ENCODE peak calls at places on chromosomes 11 and 22, in ten cellular contexts. Q is fibroblast of lung, U is GM23248, G is pancreas, D is thoracic aorta, K is OCI-LY7, X is right atrium auricular region, R is keratinocyte, T is MG63, W is cardiac muscle cell. N is an unnamed sample.
A peak's percentile ranks its signal among the peaks of the same experiment; 100 is the strongest.

GRCh38 chr11:93820085-93820710 is 30.2 kb downstream of the VSTM5 start:
- DNase-seq in U (no peak), D (no peak), Q (no peak), T (no peak), G (no peak), K (no peak), X (no peak), R (no peak), W (no peak), N (no peak)

GRCh38 chr22:26016916-26017315 is 152.3 kb upstream of the SEZ6L start:
- DNase-seq in Q (no peak), K (no peak), X (no peak), R (no peak), U (no peak), G (no peak), D (no peak), W (no peak), T (no peak), N (no peak)

GRCh38 chr11:117986981-117987495 is 844 bp downstream of the IL10RA start:
- DNase-seq in R (no peak), Q (no peak), T (no peak), U (peak; percentile 23), G (no peak), W (no peak), X (no peak), D (no peak), K (peak; percentile 65), N (no peak)

GRCh38 chr11:68584097-68584496 is 100.2 kb upstream of the GAL start:
- DNase-seq in Q (peak; percentile 19), T (peak; percentile 3), X (no peak), R (no peak), W (peak; percentile 65), U (peak; percentile 37), D (no peak), G (peak; percentile 37), K (peak; percentile 60), N (no peak)

GRCh38 chr22:19929586-19930302 is 11.8 kb upstream of the COMT start:
- DNase-seq in X (no peak), T (no peak), K (no peak), G (no peak), U (no peak), W (no peak), R (no peak), Q (no peak), D (no peak), N (no peak)

GRCh38 chr11:35964846-35965245 is 21.0 kb downstream of the LDLRAD3 start:
- DNase-seq in G (no peak), R (no peak), K (no peak), D (no peak), W (no peak), Q (no peak), T (no peak), U (no peak), X (no peak), N (no peak)

GRCh38 chr22:49448546-49448945 is 379.1 kb downstream of the BRD1 start:
- DNase-seq in R (no peak), T (no peak), D (no peak), U (no peak), X (no peak), W (no peak), K (no peak), G (no peak), Q (no peak), N (no peak)

GRCh38 chr22:44671742-44672141 is 30.3 kb upstream of the PRR5 start:
- DNase-seq in D (no peak), K (no peak), Q (peak; percentile 49), W (no peak), G (no peak), U (peak; percentile 62), R (no peak), X (no peak), T (no peak), N (peak; percentile 28)

GRCh38 chr11:34067383-34068065 is 16.0 kb downstream of the CAPRIN1 start:
- DNase-seq in Q (no peak), W (no peak), D (no peak), T (no peak), R (no peak), U (no peak), K (peak; percentile 42), X (no peak), G (no peak), N (no peak)

GRCh38 chr11:34065505-34066203 is 14.1 kb downstream of the CAPRIN1 start:
- DNase-seq in G (no peak), U (peak; percentile 45), D (no peak), R (no peak), X (no peak), W (no peak), Q (peak; percentile 41), K (no peak), T (no peak), N (no peak)

GRCh38 chr11:34063061-34063795 is 11.7 kb downstream of the CAPRIN1 start:
- DNase-seq in X (no peak), D (no peak), Q (no peak), W (no peak), U (peak; percentile 24), R (no peak), T (no peak), G (no peak), K (no peak), N (no peak)

GRCh38 chr11:34068098-34068497 is 16.6 kb downstream of the CAPRIN1 start:
- DNase-seq in Q (peak; percentile 63), D (no peak), T (no peak), U (peak; percentile 40), X (no peak), K (no peak), G (no peak), R (no peak), W (no peak), N (no peak)

DNA sequence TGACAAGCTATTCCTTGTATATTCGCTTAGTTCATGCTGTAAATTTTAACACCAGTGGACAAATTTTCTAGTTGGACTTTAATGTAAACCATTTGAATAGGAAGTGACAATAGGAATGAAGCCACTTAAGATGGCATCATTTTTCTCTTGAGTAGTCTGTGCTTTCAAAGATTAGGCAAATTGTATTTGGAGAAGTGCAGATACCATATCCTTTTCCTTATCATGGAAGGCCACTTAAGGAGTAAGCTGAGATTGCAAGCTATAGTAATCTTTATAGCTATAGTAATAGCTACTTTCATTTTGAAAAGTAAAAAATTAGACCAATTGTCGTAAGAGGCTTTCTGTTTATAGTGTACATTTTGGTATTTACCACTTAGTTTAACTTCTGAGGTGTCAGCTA is 12.8 kb downstream of the CAPRIN1 start:
- DNase-seq in Q (no peak), W (no peak), D (no peak), G (no peak), X (no peak), K (no peak), U (no peak), T (no peak), R (no peak), N (no peak)
- H3K36me3 ChIP-seq in Q (peaks cover 2% of the 10 kb centered on the region), W (peaks cover 4% of the 10 kb centered on the region), D (peaks cover 4% of the 10 kb centered on the region), G (no peaks in the 10 kb centered on the region), X (no peaks in the 10 kb centered on the region), K (peaks cover 93% of the 10 kb centered on the region), U (peaks cover 18% of the 10 kb centered on the region), T (peaks cover 68% of the 10 kb centered on the region), R (peaks cover 18% of the 10 kb centered on the region), N (peaks cover 2% of the 10 kb centered on the region)

GRCh38 chr22:31136711-31137110 is 3.6 kb downstream of the PLA2G3 start:
- DNase-seq in W (no peak), T (no peak), G (no peak), U (no peak), D (no peak), X (no peak), K (no peak), R (no peak), Q (no peak), N (no peak)
- H3K36me3 ChIP-seq in W (no peaks in the 10 kb centered on the region), T (no peaks in the 10 kb centered on the region), G (no peaks in the 10 kb centered on the region), U (no peaks in the 10 kb centered on the region), D (no peaks in the 10 kb centered on the region), X (no peaks in the 10 kb centered on the region), K (no peaks in the 10 kb centered on the region), R (no peaks in the 10 kb centered on the region), Q (no peaks in the 10 kb centered on the region), N (no peaks in the 10 kb centered on the region)

GRCh38 chr22:31313366-31314147 is 21.3 kb upstream of the PIK3IP1 start:
- DNase-seq in D (peak; percentile 45), T (peak; percentile 56), R (peak; percentile 70), U (peak; percentile 73), W (peak; percentile 78), G (peak; percentile 92), K (peak; percentile 63), X (peak; percentile 77), Q (peak; percentile 67), N (no peak)

GRCh38 chr22:31305194-31305593 is 12.9 kb upstream of the PIK3IP1 start:
- DNase-seq in X (no peak), G (no peak), R (no peak), T (no peak), U (no peak), D (no peak), W (no peak), K (no peak), Q (no peak), N (no peak)

DNA sequence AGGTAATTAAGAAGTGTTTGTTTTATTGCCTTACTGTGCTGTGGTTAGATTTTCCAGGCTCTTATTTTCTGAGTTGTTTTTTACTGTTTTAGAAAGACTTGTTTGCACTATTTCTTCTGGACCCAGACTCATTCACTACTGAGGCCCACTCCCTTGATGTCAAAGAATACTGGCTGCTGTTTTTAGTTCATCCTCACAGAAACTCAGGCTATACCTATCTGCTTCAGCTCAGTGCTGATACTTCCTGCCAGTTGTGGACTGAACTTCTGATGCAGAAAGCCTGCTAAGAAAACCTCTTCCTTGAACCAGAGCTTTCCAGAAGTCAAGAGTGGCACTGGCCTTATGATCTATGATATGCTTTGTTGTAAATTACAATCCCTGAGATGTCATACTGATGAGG is 15.9 kb upstream of the PIK3IP1 start:
- DNase-seq in T (no peak), D (no peak), X (no peak), U (no peak), W (no peak), G (no peak), R (no peak), Q (no peak), K (peak; percentile 58), N (no peak)
- H3K36me3 ChIP-seq in T (no peaks in the 10 kb centered on the region), D (no peaks in the 10 kb centered on the region), X (no peaks in the 10 kb centered on the region), U (no peaks in the 10 kb centered on the region), W (no peaks in the 10 kb centered on the region), G (no peaks in the 10 kb centered on the region), R (no peaks in the 10 kb centered on the region), Q (no peaks in the 10 kb centered on the region), K (no peaks in the 10 kb centered on the region), N (no peaks in the 10 kb centered on the region)

GRCh38 chr11:134176284-134176683 is 47.5 kb downstream of the NCAPD3 start:
- DNase-seq in Q (no peak), K (no peak), U (no peak), W (no peak), G (no peak), X (no peak), D (no peak), T (no peak), R (no peak), N (no peak)

GRCh38 chr11:134170177-134170908 is 53.4 kb downstream of the NCAPD3 start:
- DNase-seq in U (no peak), Q (no peak), R (no peak), W (no peak), X (no peak), D (no peak), G (no peak), K (no peak), T (no peak), N (no peak)

GRCh38 chr11:134173296-134173695 is 50.5 kb downstream of the NCAPD3 start:
- DNase-seq in U (no peak), K (no peak), G (no peak), T (no peak), D (no peak), Q (no peak), W (no peak), R (no peak), X (no peak), N (no peak)

GRCh38 chr11:134171951-134172350 is 51.8 kb downstream of the NCAPD3 start:
- DNase-seq in D (no peak), R (no peak), T (no peak), G (no peak), X (no peak), U (no peak), K (no peak), W (no peak), Q (no peak), N (no peak)

GRCh38 chr11:134170909-134171281 is 52.9 kb downstream of the NCAPD3 start:
- DNase-seq in R (no peak), W (no peak), G (no peak), D (no peak), Q (peak; percentile 9), U (peak; percentile 59), K (no peak), T (no peak), X (no peak), N (no peak)
- H3K36me3 ChIP-seq in R (peaks cover 25% of the 10 kb centered on the region), W (peaks cover 16% of the 10 kb centered on the region), G (no peaks in the 10 kb centered on the region), D (peaks cover 11% of the 10 kb centered on the region), Q (peaks cover 5% of the 10 kb centered on the region), U (peaks cover 12% of the 10 kb centered on the region), K (peaks cover 87% of the 10 kb centered on the region), T (peaks cover 28% of the 10 kb centered on the region), X (peaks cover 26% of the 10 kb centered on the region), N (peaks cover 1% of the 10 kb centered on the region)